ENCODE peak calls at places on chromosomes 1 and 21, in ten cellular contexts. F, M, C, Y, V, R, Z, S, N and K are unnamed samples.

GRCh38 chr1:177490786-177491185 is 320.0 kb downstream of the BRINP2 start:
- DNase-seq in F (no peak), M (no peak), C (no peak), Y (no peak), V (no peak), R (no peak), Z (no peak), S (no peak), N (no peak), K (no peak)

GRCh38 chr1:52792002-52792401 is 50.6 kb upstream of the ZYG11A start:
- DNase-seq in F (no peak), M (no peak), C (no peak), Y (no peak), V (no peak), R (no peak), Z (no peak), S (no peak), N (no peak), K (no peak)

GRCh38 chr1:91637539-91637994 is 136.9 kb downstream of the CDC7 start:
- DNase-seq in F (no peak), M (no peak), C (no peak), Y (no peak), V (no peak), R (no peak), Z (no peak), S (no peak), N (no peak), K (no peak)

GRCh38 chr1:86155061-86155806 is 1.3 kb downstream of the COL24A1 start:
- DNase-seq in F (no peak), M (no peak), C (peak; percentile 29), Y (peak; percentile 46), V (peak; percentile 48), R (no peak), Z (peak; percentile 1), S (peak; percentile 38), N (no peak), K (no peak)

GRCh38 chr1:167777253-167777618 is 55.5 kb downstream of the MPZL1 start:
- DNase-seq in F (no peak), M (no peak), C (no peak), Y (no peak), V (no peak), R (no peak), Z (no peak), S (no peak), N (no peak), K (no peak)

GRCh38 chr1:81808760-81809159 is 8.0 kb downstream of the ADGRL2 start:
- DNase-seq in F (no peak), M (no peak), C (no peak), Y (no peak), V (peak; percentile 2), R (no peak), Z (peak; percentile 40), S (no peak), N (no peak), K (no peak)

GRCh38 chr1:219507432-219507831 is 105.5 kb downstream of the ZC3H11B start:
- DNase-seq in F (no peak), M (no peak), C (no peak), Y (no peak), V (peak; percentile 2), R (no peak), Z (no peak), S (no peak), N (no peak), K (no peak)

GRCh38 chr1:94090761-94091160 is 30.2 kb downstream of the ABCA4 start:
- DNase-seq in F (no peak), M (no peak), C (no peak), Y (no peak), V (no peak), R (no peak), Z (no peak), S (no peak), N (no peak), K (no peak)

GRCh38 chr1:155062151-155062686 is 1.3 kb upstream of the EFNA4 start:
- DNase-seq in F (no peak), M (no peak), C (peak; percentile 59), Y (no peak), V (no peak), R (no peak), Z (peak; percentile 80), S (peak; percentile 85), N (no peak), K (no peak)

GRCh38 chr1:67831850-67832513 is 1.3 kb downstream of the GNG12 start:
- DNase-seq in F (peak; percentile 85), M (no peak), C (peak; percentile 66), Y (peak; percentile 79), V (peak; percentile 90), R (no peak), Z (peak; percentile 32), S (no peak), N (no peak), K (no peak)

GRCh38 chr21:46096997-46097825 is 701 bp upstream of the COL6A2 start:
- DNase-seq in F (no peak), M (no peak), C (peak; percentile 69), Y (peak; percentile 53), V (peak; percentile 35), R (no peak), Z (peak; percentile 11), S (peak; percentile 39), N (no peak), K (no peak)

GRCh38 chr1:241688940-241689368 is 36.9 kb downstream of the WDR64 start:
- DNase-seq in F (no peak), M (no peak), C (no peak), Y (no peak), V (peak; percentile 72), R (no peak), Z (no peak), S (no peak), N (no peak), K (peak; percentile 99)

GRCh38 chr1:203599875-203600781 is 26.5 kb upstream of the ATP2B4 start:
- DNase-seq in F (no peak), M (no peak), C (no peak), Y (no peak), V (no peak), R (no peak), Z (no peak), S (no peak), N (no peak), K (no peak)

GRCh38 chr1:95935719-95936118 is 701.7 kb downstream of the RWDD3 start:
- DNase-seq in F (no peak), M (no peak), C (no peak), Y (no peak), V (no peak), R (no peak), Z (no peak), S (no peak), N (no peak), K (no peak)

GRCh38 chr1:226946285-226946684 is 6.2 kb downstream of the COQ8A start:
- DNase-seq in F (no peak), M (no peak), C (no peak), Y (no peak), V (no peak), R (no peak), Z (no peak), S (no peak), N (no peak), K (no peak)

GRCh38 chr1:108079550-108079949 is 114.6 kb upstream of the VAV3 start:
- DNase-seq in F (no peak), M (no peak), C (no peak), Y (no peak), V (no peak), R (no peak), Z (no peak), S (peak; percentile 13), N (peak; percentile 54), K (no peak)

GRCh38 chr1:28965271-28965870 is 51.0 kb downstream of the EPB41 start:
- DNase-seq in F (no peak), M (no peak), C (no peak), Y (no peak), V (peak; percentile 4), R (no peak), Z (no peak), S (no peak), N (no peak), K (no peak)

GRCh38 chr1:8097908-8098307 is 71.8 kb upstream of the ERRFI1 start:
- DNase-seq in F (no peak), M (no peak), C (no peak), Y (no peak), V (no peak), R (no peak), Z (no peak), S (no peak), N (no peak), K (no peak)